ENCODE peak calls at places on chromosomes 3 and 15, in four cellular contexts. One of them, this sample, is unnamed.

GRCh38 chr3:195081242-195081963 is 189.6 kb downstream of the XXYLT1 start:
- DNase-seq in endothelial cell of umbilical vein: peak; percentile 18
- DNase-seq in K562: no peak
- DNase-seq in GM12878: no peak
- DNase-seq in this sample: peak; percentile 78

GRCh38 chr15:69554321-69554961 is 101.8 kb downstream of the RPLP1 start:
- DNase-seq in endothelial cell of umbilical vein: no peak
- DNase-seq in K562: no peak
- DNase-seq in GM12878: no peak
- DNase-seq in this sample: peak; percentile 14

GRCh38 chr15:52144656-52145055 is 32.1 kb upstream of the BCL2L10 start:
- DNase-seq in endothelial cell of umbilical vein: peak; percentile 35
- DNase-seq in K562: no peak
- DNase-seq in GM12878: no peak
- DNase-seq in this sample: peak; percentile 55

GRCh38 chr3:107772016-107772415 is 249.3 kb downstream of the BBX start:
- DNase-seq in endothelial cell of umbilical vein: no peak
- DNase-seq in K562: no peak
- DNase-seq in GM12878: no peak
- DNase-seq in this sample: no peak

GRCh38 chr3:127678611-127679533 is 6.1 kb downstream of the ABTB1 start:
- DNase-seq in endothelial cell of umbilical vein: no peak
- DNase-seq in K562: no peak
- DNase-seq in GM12878: no peak
- DNase-seq in this sample: no peak

GRCh38 chr15:59410448-59410896 is 27.5 kb upstream of the FAM81A start:
- DNase-seq in endothelial cell of umbilical vein: no peak
- DNase-seq in K562: no peak
- DNase-seq in GM12878: peak; percentile 64
- DNase-seq in this sample: no peak

GRCh38 chr15:63718590-63719035 is 115.1 kb downstream of the HERC1 start:
- DNase-seq in endothelial cell of umbilical vein: no peak
- DNase-seq in K562: no peak
- DNase-seq in GM12878: no peak
- DNase-seq in this sample: peak; percentile 84

GRCh38 chr3:84759361-84759760 is 199.4 kb upstream of the CADM2 start:
- DNase-seq in endothelial cell of umbilical vein: no peak
- DNase-seq in K562: no peak
- DNase-seq in GM12878: no peak
- DNase-seq in this sample: no peak

GRCh38 chr15:92899910-92900711 is at the start of gene CHD2:
- DNase-seq in endothelial cell of umbilical vein: peak; percentile 89
- DNase-seq in K562: peak; percentile 56
- DNase-seq in GM12878: peak; percentile 82
- DNase-seq in this sample: peak; percentile 89

GRCh38 chr3:33929813-33930212 is 131.4 kb downstream of the PDCD6IP start:
- DNase-seq in endothelial cell of umbilical vein: no peak
- DNase-seq in K562: no peak
- DNase-seq in GM12878: no peak
- DNase-seq in this sample: no peak

GRCh38 chr15:67590191-67590590 is 47.7 kb downstream of the MAP2K5 start:
- DNase-seq in endothelial cell of umbilical vein: no peak
- DNase-seq in K562: no peak
- DNase-seq in GM12878: no peak
- DNase-seq in this sample: no peak

GRCh38 chr3:69505770-69506407 is 120.0 kb upstream of the FRMD4B start:
- DNase-seq in endothelial cell of umbilical vein: peak; percentile 3
- DNase-seq in K562: no peak
- DNase-seq in GM12878: no peak
- DNase-seq in this sample: no peak

GRCh38 chr3:52404391-52404790 is 40.5 kb downstream of the SEMA3G start:
- DNase-seq in endothelial cell of umbilical vein: no peak
- DNase-seq in K562: no peak
- DNase-seq in GM12878: no peak
- DNase-seq in this sample: no peak

GRCh38 chr3:178735032-178735674 is 198.9 kb downstream of the KCNMB2 start:
- DNase-seq in endothelial cell of umbilical vein: no peak
- DNase-seq in K562: no peak
- DNase-seq in GM12878: no peak
- DNase-seq in this sample: no peak

GRCh38 chr15:60745469-60745971 is 266.6 kb upstream of the ICE2 start:
- DNase-seq in endothelial cell of umbilical vein: no peak
- DNase-seq in K562: no peak
- DNase-seq in GM12878: no peak
- DNase-seq in this sample: peak; percentile 30

GRCh38 chr15:58299311-58299850 is 132.4 kb upstream of the LIPC start:
- DNase-seq in endothelial cell of umbilical vein: no peak
- DNase-seq in K562: no peak
- DNase-seq in GM12878: peak; percentile 17
- DNase-seq in this sample: peak; percentile 33

GRCh38 chr15:26128611-26129140 is 265.5 kb upstream of the ATP10A start:
- DNase-seq in endothelial cell of umbilical vein: no peak
- DNase-seq in K562: no peak
- DNase-seq in GM12878: no peak
- DNase-seq in this sample: no peak

GRCh38 chr15:33730815-33731214 is 237.5 kb upstream of the CHRM5 start:
- DNase-seq in endothelial cell of umbilical vein: no peak
- DNase-seq in K562: no peak
- DNase-seq in GM12878: no peak
- DNase-seq in this sample: no peak

GRCh38 chr3:74539879-74540278 is 74.6 kb downstream of the CNTN3 start:
- DNase-seq in endothelial cell of umbilical vein: no peak
- DNase-seq in K562: no peak
- DNase-seq in GM12878: no peak
- DNase-seq in this sample: no peak

GRCh38 chr3:65745306-65745705 is 293.4 kb downstream of the MAGI1 start:
- DNase-seq in endothelial cell of umbilical vein: no peak
- DNase-seq in K562: no peak
- DNase-seq in GM12878: no peak
- DNase-seq in this sample: no peak

GRCh38 chr3:100896994-100897393 is 96.2 kb downstream of the ABI3BP start:
- DNase-seq in endothelial cell of umbilical vein: no peak
- DNase-seq in K562: no peak
- DNase-seq in GM12878: no peak
- DNase-seq in this sample: no peak

GRCh38 chr3:115549111-115549510 is 74.2 kb upstream of the GAP43 start:
- DNase-seq in endothelial cell of umbilical vein: no peak
- DNase-seq in K562: no peak
- DNase-seq in GM12878: no peak
- DNase-seq in this sample: peak; percentile 3

GRCh38 chr15:65638107-65638506 is 16.4 kb downstream of the SLC24A1 start:
- DNase-seq in endothelial cell of umbilical vein: no peak
- DNase-seq in K562: no peak
- DNase-seq in GM12878: no peak
- DNase-seq in this sample: no peak

GRCh38 chr3:9826815-9827574 is 16.8 kb downstream of the RPUSD3 start:
- DNase-seq in endothelial cell of umbilical vein: no peak
- DNase-seq in K562: no peak
- DNase-seq in GM12878: no peak
- DNase-seq in this sample: no peak

GRCh38 chr3:190401943-190402342 is 14.0 kb downstream of the CLDN16 start:
- DNase-seq in endothelial cell of umbilical vein: peak; percentile 77
- DNase-seq in K562: no peak
- DNase-seq in GM12878: no peak
- DNase-seq in this sample: no peak

GRCh38 chr3:129022114-129022994 is 21.2 kb downstream of the EFCC1 start:
- DNase-seq in endothelial cell of umbilical vein: no peak
- DNase-seq in K562: peak; percentile 47
- DNase-seq in GM12878: no peak
- DNase-seq in this sample: peak; percentile 37

GRCh38 chr15:92846716-92847115 is 53.4 kb upstream of the CHD2 start:
- DNase-seq in endothelial cell of umbilical vein: no peak
- DNase-seq in K562: no peak
- DNase-seq in GM12878: no peak
- DNase-seq in this sample: peak; percentile 75

GRCh38 chr3:49399467-49399866 is 12.3 kb downstream of the RHOA start:
- DNase-seq in endothelial cell of umbilical vein: no peak
- DNase-seq in K562: no peak
- DNase-seq in GM12878: no peak
- DNase-seq in this sample: peak; percentile 34

GRCh38 chr15:28889346-28889745 is 3.6 kb downstream of the APBA2 start:
- DNase-seq in endothelial cell of umbilical vein: no peak
- DNase-seq in K562: no peak
- DNase-seq in GM12878: no peak
- DNase-seq in this sample: no peak

GRCh38 chr3:23629181-23629893 is 176.4 kb upstream of the UBE2E1 start:
- DNase-seq in endothelial cell of umbilical vein: peak; percentile 88
- DNase-seq in K562: no peak
- DNase-seq in GM12878: no peak
- DNase-seq in this sample: peak; percentile 71

GRCh38 chr3:149969110-149969944 is 1.4 kb downstream of the PFN2 start:
- DNase-seq in endothelial cell of umbilical vein: peak; percentile 80
- DNase-seq in K562: peak; percentile 25
- DNase-seq in GM12878: no peak
- DNase-seq in this sample: peak; percentile 87

DNA sequence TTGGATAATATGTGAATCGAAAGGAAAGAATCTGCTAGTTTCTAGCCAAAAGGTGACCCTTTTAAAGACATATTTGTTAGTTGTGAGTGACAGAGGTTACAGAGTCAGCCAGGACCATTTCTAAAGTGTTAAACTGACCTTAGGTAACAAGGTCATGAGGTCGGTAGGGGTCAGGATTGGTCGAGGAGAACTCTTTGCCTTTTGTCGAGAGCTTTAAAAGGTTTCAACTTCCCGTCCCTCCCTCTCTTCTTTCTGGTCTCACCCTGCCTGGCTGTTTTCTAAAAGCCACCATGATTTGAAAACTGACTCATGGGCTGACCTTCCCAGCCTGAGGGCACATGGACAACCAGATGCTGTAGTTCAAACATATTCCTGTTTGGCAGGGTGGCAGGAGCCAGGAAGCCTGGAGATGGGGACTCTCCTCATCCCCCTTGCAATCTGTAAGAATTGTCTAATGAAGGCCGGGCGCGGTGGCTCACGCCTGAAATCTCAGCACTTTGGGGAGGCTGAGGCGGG is 25.8 kb upstream of the PRTG start:
- DNase-seq in endothelial cell of umbilical vein: no peak
- DNase-seq in K562: no peak
- DNase-seq in GM12878: no peak
- DNase-seq in this sample: no peak
- TF ChIP-seq FOS in endothelial cell of umbilical vein: no peak
- TF ChIP-seq FOS in K562: no peak
- TF ChIP-seq FOS in GM12878: no peak
- TF ChIP-seq FOS in this sample: no peak

GRCh38 chr3:169286992-169287391 is 376.5 kb downstream of the MECOM start:
- DNase-seq in endothelial cell of umbilical vein: no peak
- DNase-seq in K562: no peak
- DNase-seq in GM12878: no peak
- DNase-seq in this sample: no peak

GRCh38 chr3:169283902-169284451 is 379.5 kb downstream of the MECOM start:
- DNase-seq in endothelial cell of umbilical vein: no peak
- DNase-seq in K562: no peak
- DNase-seq in GM12878: no peak
- DNase-seq in this sample: no peak

GRCh38 chr3:169285057-169285990 is 378.2 kb downstream of the MECOM start:
- DNase-seq in endothelial cell of umbilical vein: no peak
- DNase-seq in K562: no peak
- DNase-seq in GM12878: no peak
- DNase-seq in this sample: no peak

GRCh38 chr3:169288548-169288947 is 375.0 kb downstream of the MECOM start:
- DNase-seq in endothelial cell of umbilical vein: no peak
- DNase-seq in K562: no peak
- DNase-seq in GM12878: no peak
- DNase-seq in this sample: no peak

GRCh38 chr3:169286214-169286613 is 377.3 kb downstream of the MECOM start:
- DNase-seq in endothelial cell of umbilical vein: no peak
- DNase-seq in K562: no peak
- DNase-seq in GM12878: no peak
- DNase-seq in this sample: no peak
- H3K4me3 ChIP-seq in endothelial cell of umbilical vein: no peak overlapping the region
- H3K4me3 ChIP-seq in K562: no peak overlapping the region
- H3K4me3 ChIP-seq in GM12878: no peak overlapping the region
- H3K4me3 ChIP-seq in this sample: no peak overlapping the region

GRCh38 chr15:70775160-70775559 is 11.8 kb upstream of the UACA start:
- DNase-seq in endothelial cell of umbilical vein: peak; percentile 44
- DNase-seq in K562: no peak
- DNase-seq in GM12878: no peak
- DNase-seq in this sample: peak; percentile 82
- TF ChIP-seq FOS in endothelial cell of umbilical vein: peak; percentile 85
- TF ChIP-seq FOS in K562: no peak
- TF ChIP-seq FOS in GM12878: no peak
- TF ChIP-seq FOS in this sample: no peak

DNA sequence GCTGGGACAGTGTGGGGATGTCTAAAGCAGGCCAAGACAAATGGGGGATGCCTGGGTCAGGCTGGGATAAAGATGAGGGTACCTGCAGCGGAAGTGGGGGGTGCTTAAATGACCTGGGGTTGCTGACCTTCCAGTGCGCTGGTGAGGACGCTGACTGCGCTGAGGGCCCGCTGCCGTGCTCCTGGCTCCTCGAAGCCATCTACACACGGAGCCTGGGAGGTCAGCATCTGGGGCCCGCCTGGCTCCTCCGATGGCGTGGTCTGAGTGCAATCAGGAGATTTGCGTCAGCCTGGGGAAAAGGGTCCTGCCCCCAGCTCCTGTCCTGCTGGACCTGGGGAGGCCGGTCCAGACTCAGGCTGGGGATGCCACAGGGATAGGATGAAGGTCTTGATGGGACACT is 50.7 kb downstream of the SCN5A start:
- DNase-seq in endothelial cell of umbilical vein: no peak
- DNase-seq in K562: no peak
- DNase-seq in GM12878: no peak
- DNase-seq in this sample: no peak
- H3K4me3 ChIP-seq in endothelial cell of umbilical vein: no peak overlapping the region
- H3K4me3 ChIP-seq in K562: no peak overlapping the region
- H3K4me3 ChIP-seq in GM12878: no peak overlapping the region
- H3K4me3 ChIP-seq in this sample: no peak overlapping the region

GRCh38 chr3:31813686-31814085 is 167.4 kb downstream of the OSBPL10 start:
- DNase-seq in endothelial cell of umbilical vein: no peak
- DNase-seq in K562: no peak
- DNase-seq in GM12878: no peak
- DNase-seq in this sample: no peak
- TF ChIP-seq FOS in endothelial cell of umbilical vein: no peak
- TF ChIP-seq FOS in K562: no peak
- TF ChIP-seq FOS in GM12878: no peak
- TF ChIP-seq FOS in this sample: no peak

DNA sequence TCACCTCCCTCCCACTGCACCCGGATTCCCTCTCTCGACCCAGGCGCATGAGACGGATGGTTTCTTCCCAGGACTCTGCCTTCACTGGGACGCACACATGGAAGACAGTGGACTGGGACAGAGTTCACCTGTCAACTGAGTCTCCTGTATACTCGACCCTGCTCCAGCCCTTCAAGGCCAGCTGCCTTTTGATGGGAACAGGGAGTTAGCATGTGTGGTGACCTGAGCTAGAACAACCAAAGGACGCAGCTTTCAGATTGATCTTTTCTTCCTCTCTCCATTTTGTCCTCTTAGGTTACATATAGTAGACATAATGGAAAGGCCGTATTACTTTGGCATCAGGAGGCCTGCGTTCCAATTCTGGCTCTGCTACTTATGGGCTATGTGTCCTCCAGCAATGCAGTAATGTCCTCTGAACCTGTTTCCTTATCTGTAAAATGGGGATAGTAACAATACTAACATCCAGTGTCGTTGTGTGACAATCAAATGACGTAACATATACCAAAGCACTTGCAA is 94.1 kb downstream of the PEX5L start:
- DNase-seq in endothelial cell of umbilical vein: no peak
- DNase-seq in K562: no peak
- DNase-seq in GM12878: no peak
- DNase-seq in this sample: no peak
- H3K4me3 ChIP-seq in endothelial cell of umbilical vein: no peak overlapping the region
- H3K4me3 ChIP-seq in K562: no peak overlapping the region
- H3K4me3 ChIP-seq in GM12878: no peak overlapping the region
- H3K4me3 ChIP-seq in this sample: no peak overlapping the region

GRCh38 chr3:111582114-111582461 is 13.1 kb downstream of the ZBED2 start:
- DNase-seq in endothelial cell of umbilical vein: no peak
- DNase-seq in K562: no peak
- DNase-seq in GM12878: no peak
- DNase-seq in this sample: peak; percentile 90
- TF ChIP-seq FOS in endothelial cell of umbilical vein: no peak
- TF ChIP-seq FOS in K562: no peak
- TF ChIP-seq FOS in GM12878: no peak
- TF ChIP-seq FOS in this sample: peak; percentile 61